ENCODE peak calls at places on chromosomes 2 and 18, in seven cellular contexts. One of them, this sample, is unnamed.

GRCh38 chr2:173962036-173962435 is 3.1 kb downstream of the SP3 start:
- DNase-seq in astrocyte: no peak
- DNase-seq in fibroblast of pulmonary artery: peak
- DNase-seq in choroid plexus epithelial cell: peak
- DNase-seq in vagina: no peak
- DNase-seq in cardiac fibroblast: peak
- DNase-seq in astrocyte of the cerebellum: no peak
- DNase-seq in this sample: no peak

GRCh38 chr2:217797661-217798069 is 205.1 kb downstream of the TNS1 start:
- DNase-seq in astrocyte: no peak
- DNase-seq in fibroblast of pulmonary artery: no peak
- DNase-seq in choroid plexus epithelial cell: no peak
- DNase-seq in vagina: peak
- DNase-seq in cardiac fibroblast: no peak
- DNase-seq in astrocyte of the cerebellum: no peak
- DNase-seq in this sample: peak

GRCh38 chr2:88003074-88003755 is 13.1 kb downstream of the RNU2-63P start:
- DNase-seq in astrocyte: peak
- DNase-seq in fibroblast of pulmonary artery: peak
- DNase-seq in choroid plexus epithelial cell: peak
- DNase-seq in vagina: peak
- DNase-seq in cardiac fibroblast: no peak
- DNase-seq in astrocyte of the cerebellum: no peak
- DNase-seq in this sample: no peak

GRCh38 chr2:202945-203344 is 60.9 kb downstream of the SH3YL1 start:
- DNase-seq in astrocyte: no peak
- DNase-seq in fibroblast of pulmonary artery: no peak
- DNase-seq in choroid plexus epithelial cell: no peak
- DNase-seq in vagina: no peak
- DNase-seq in cardiac fibroblast: no peak
- DNase-seq in astrocyte of the cerebellum: no peak
- DNase-seq in this sample: no peak

GRCh38 chr2:141055526-141055925 is 1075.3 kb downstream of the LRP1B start:
- DNase-seq in astrocyte: peak
- DNase-seq in fibroblast of pulmonary artery: peak
- DNase-seq in choroid plexus epithelial cell: peak
- DNase-seq in vagina: no peak
- DNase-seq in cardiac fibroblast: peak
- DNase-seq in astrocyte of the cerebellum: peak
- DNase-seq in this sample: peak

GRCh38 chr18:24982831-24983230 is 369.1 kb downstream of the ZNF521 start:
- DNase-seq in astrocyte: no peak
- DNase-seq in fibroblast of pulmonary artery: no peak
- DNase-seq in choroid plexus epithelial cell: no peak
- DNase-seq in vagina: no peak
- DNase-seq in cardiac fibroblast: no peak
- DNase-seq in astrocyte of the cerebellum: no peak
- DNase-seq in this sample: peak

GRCh38 chr2:27407798-27408491 is 1.4 kb downstream of the PPM1G start:
- DNase-seq in astrocyte: peak
- DNase-seq in fibroblast of pulmonary artery: peak
- DNase-seq in choroid plexus epithelial cell: peak
- DNase-seq in vagina: no peak
- DNase-seq in cardiac fibroblast: peak
- DNase-seq in astrocyte of the cerebellum: peak
- DNase-seq in this sample: peak

GRCh38 chr2:639703-640102 is 37.5 kb downstream of the TMEM18 start:
- DNase-seq in astrocyte: no peak
- DNase-seq in fibroblast of pulmonary artery: no peak
- DNase-seq in choroid plexus epithelial cell: no peak
- DNase-seq in vagina: peak
- DNase-seq in cardiac fibroblast: no peak
- DNase-seq in astrocyte of the cerebellum: no peak
- DNase-seq in this sample: no peak

GRCh38 chr2:60555794-60556161 is 2.3 kb upstream of the BCL11A start:
- DNase-seq in astrocyte: no peak
- DNase-seq in fibroblast of pulmonary artery: no peak
- DNase-seq in choroid plexus epithelial cell: no peak
- DNase-seq in vagina: no peak
- DNase-seq in cardiac fibroblast: no peak
- DNase-seq in astrocyte of the cerebellum: no peak
- DNase-seq in this sample: no peak

GRCh38 chr2:97011977-97012569 is 25.7 kb upstream of the FAM178B start:
- DNase-seq in astrocyte: peak
- DNase-seq in fibroblast of pulmonary artery: peak
- DNase-seq in choroid plexus epithelial cell: peak
- DNase-seq in vagina: no peak
- DNase-seq in cardiac fibroblast: peak
- DNase-seq in astrocyte of the cerebellum: peak
- DNase-seq in this sample: peak

GRCh38 chr2:220259656-220260055 is 632.2 kb downstream of the SLC4A3 start:
- DNase-seq in astrocyte: no peak
- DNase-seq in fibroblast of pulmonary artery: no peak
- DNase-seq in choroid plexus epithelial cell: no peak
- DNase-seq in vagina: no peak
- DNase-seq in cardiac fibroblast: no peak
- DNase-seq in astrocyte of the cerebellum: no peak
- DNase-seq in this sample: no peak

GRCh38 chr18:63454497-63454896 is 22.3 kb upstream of the SERPINB5 start:
- DNase-seq in astrocyte: no peak
- DNase-seq in fibroblast of pulmonary artery: no peak
- DNase-seq in choroid plexus epithelial cell: no peak
- DNase-seq in vagina: no peak
- DNase-seq in cardiac fibroblast: no peak
- DNase-seq in astrocyte of the cerebellum: no peak
- DNase-seq in this sample: no peak

GRCh38 chr2:11810237-11810977 is 64.0 kb downstream of the LPIN1 start:
- DNase-seq in astrocyte: no peak
- DNase-seq in fibroblast of pulmonary artery: no peak
- DNase-seq in choroid plexus epithelial cell: no peak
- DNase-seq in vagina: peak
- DNase-seq in cardiac fibroblast: no peak
- DNase-seq in astrocyte of the cerebellum: no peak
- DNase-seq in this sample: no peak

GRCh38 chr18:31607384-31607783 is 15.7 kb downstream of the TTR start:
- DNase-seq in astrocyte: no peak
- DNase-seq in fibroblast of pulmonary artery: no peak
- DNase-seq in choroid plexus epithelial cell: no peak
- DNase-seq in vagina: no peak
- DNase-seq in cardiac fibroblast: no peak
- DNase-seq in astrocyte of the cerebellum: no peak
- DNase-seq in this sample: no peak

GRCh38 chr2:239372835-239373234 is 28.0 kb downstream of the HDAC4 start:
- DNase-seq in astrocyte: no peak
- DNase-seq in fibroblast of pulmonary artery: no peak
- DNase-seq in choroid plexus epithelial cell: no peak
- DNase-seq in vagina: no peak
- DNase-seq in cardiac fibroblast: no peak
- DNase-seq in astrocyte of the cerebellum: no peak
- DNase-seq in this sample: no peak

GRCh38 chr2:3447789-3448317 is 68.4 kb downstream of the TRAPPC12 start:
- DNase-seq in astrocyte: no peak
- DNase-seq in fibroblast of pulmonary artery: no peak
- DNase-seq in choroid plexus epithelial cell: peak
- DNase-seq in vagina: no peak
- DNase-seq in cardiac fibroblast: peak
- DNase-seq in astrocyte of the cerebellum: no peak
- DNase-seq in this sample: no peak

GRCh38 chr2:26013668-26014067 is 20.2 kb upstream of the RAB10 start:
- DNase-seq in astrocyte: no peak
- DNase-seq in fibroblast of pulmonary artery: no peak
- DNase-seq in choroid plexus epithelial cell: no peak
- DNase-seq in vagina: no peak
- DNase-seq in cardiac fibroblast: no peak
- DNase-seq in astrocyte of the cerebellum: no peak
- DNase-seq in this sample: no peak

GRCh38 chr2:30684996-30685395 is 122.2 kb downstream of the CAPN13 start:
- DNase-seq in astrocyte: no peak
- DNase-seq in fibroblast of pulmonary artery: no peak
- DNase-seq in choroid plexus epithelial cell: no peak
- DNase-seq in vagina: no peak
- DNase-seq in cardiac fibroblast: no peak
- DNase-seq in astrocyte of the cerebellum: no peak
- DNase-seq in this sample: no peak

GRCh38 chr2:30684546-30684945 is 122.7 kb downstream of the CAPN13 start:
- DNase-seq in astrocyte: no peak
- DNase-seq in fibroblast of pulmonary artery: no peak
- DNase-seq in choroid plexus epithelial cell: no peak
- DNase-seq in vagina: no peak
- DNase-seq in cardiac fibroblast: no peak
- DNase-seq in astrocyte of the cerebellum: no peak
- DNase-seq in this sample: no peak

GRCh38 chr2:30686669-30687068 is 120.6 kb downstream of the CAPN13 start:
- DNase-seq in astrocyte: no peak
- DNase-seq in fibroblast of pulmonary artery: no peak
- DNase-seq in choroid plexus epithelial cell: no peak
- DNase-seq in vagina: no peak
- DNase-seq in cardiac fibroblast: no peak
- DNase-seq in astrocyte of the cerebellum: no peak
- DNase-seq in this sample: no peak

GRCh38 chr2:30684026-30684425 is 123.2 kb downstream of the CAPN13 start:
- DNase-seq in astrocyte: no peak
- DNase-seq in fibroblast of pulmonary artery: no peak
- DNase-seq in choroid plexus epithelial cell: no peak
- DNase-seq in vagina: no peak
- DNase-seq in cardiac fibroblast: no peak
- DNase-seq in astrocyte of the cerebellum: no peak
- DNase-seq in this sample: no peak

GRCh38 chr2:30686000-30686399 is 121.2 kb downstream of the CAPN13 start:
- DNase-seq in astrocyte: no peak
- DNase-seq in fibroblast of pulmonary artery: no peak
- DNase-seq in choroid plexus epithelial cell: no peak
- DNase-seq in vagina: no peak
- DNase-seq in cardiac fibroblast: no peak
- DNase-seq in astrocyte of the cerebellum: no peak
- DNase-seq in this sample: no peak
- TF ChIP-seq CTCF in astrocyte: no peak
- TF ChIP-seq CTCF in fibroblast of pulmonary artery: peak
- TF ChIP-seq CTCF in choroid plexus epithelial cell: peak
- TF ChIP-seq CTCF in vagina: no peak
- TF ChIP-seq CTCF in cardiac fibroblast: peak
- TF ChIP-seq CTCF in astrocyte of the cerebellum: no peak
- TF ChIP-seq CTCF in this sample: peak

GRCh38 chr2:113823729-113824595 is 65.9 kb upstream of the ACTR3 start:
- DNase-seq in astrocyte: no peak
- DNase-seq in fibroblast of pulmonary artery: no peak
- DNase-seq in choroid plexus epithelial cell: no peak
- DNase-seq in vagina: no peak
- DNase-seq in cardiac fibroblast: no peak
- DNase-seq in astrocyte of the cerebellum: no peak
- DNase-seq in this sample: no peak

GRCh38 chr2:113822087-113822805 is 65.8 kb upstream of the SLC35F5 start:
- DNase-seq in astrocyte: no peak
- DNase-seq in fibroblast of pulmonary artery: no peak
- DNase-seq in choroid plexus epithelial cell: no peak
- DNase-seq in vagina: no peak
- DNase-seq in cardiac fibroblast: no peak
- DNase-seq in astrocyte of the cerebellum: no peak
- DNase-seq in this sample: peak

GRCh38 chr2:113818382-113818951 is 62.0 kb upstream of the SLC35F5 start:
- DNase-seq in astrocyte: peak
- DNase-seq in fibroblast of pulmonary artery: peak
- DNase-seq in choroid plexus epithelial cell: peak
- DNase-seq in vagina: no peak
- DNase-seq in cardiac fibroblast: peak
- DNase-seq in astrocyte of the cerebellum: peak
- DNase-seq in this sample: peak
- H3K4me3 ChIP-seq in astrocyte: no peak
- H3K4me3 ChIP-seq in fibroblast of pulmonary artery: peak
- H3K4me3 ChIP-seq in choroid plexus epithelial cell: peak
- H3K4me3 ChIP-seq in vagina: no peak
- H3K4me3 ChIP-seq in cardiac fibroblast: no peak
- H3K4me3 ChIP-seq in astrocyte of the cerebellum: peak
- H3K4me3 ChIP-seq in this sample: no peak

DNA sequence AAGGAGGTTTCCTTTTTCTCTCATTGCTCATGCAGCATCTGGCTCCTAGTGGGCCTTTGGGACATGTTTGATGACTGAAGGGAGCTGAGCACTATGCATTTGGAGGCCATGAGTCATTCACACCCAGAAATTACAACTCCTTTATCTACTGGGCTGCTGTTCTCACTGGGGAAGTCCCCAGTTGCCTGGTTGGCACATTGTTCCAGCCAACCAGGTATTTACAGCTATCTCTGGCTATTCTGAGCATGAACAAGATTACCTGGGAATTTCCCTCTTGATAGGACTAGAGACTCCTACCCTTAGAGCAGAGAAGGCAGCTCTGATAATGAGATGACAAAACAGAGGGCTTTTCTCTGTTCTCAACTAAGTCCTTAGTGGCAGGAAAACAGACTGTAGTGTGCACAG is 206.5 kb downstream of the SETBP1 start:
- DNase-seq in astrocyte: peak
- DNase-seq in fibroblast of pulmonary artery: peak
- DNase-seq in choroid plexus epithelial cell: peak
- DNase-seq in vagina: no peak
- DNase-seq in cardiac fibroblast: peak
- DNase-seq in astrocyte of the cerebellum: no peak
- DNase-seq in this sample: peak
- TF ChIP-seq CTCF in astrocyte: no peak
- TF ChIP-seq CTCF in fibroblast of pulmonary artery: no peak
- TF ChIP-seq CTCF in choroid plexus epithelial cell: peak
- TF ChIP-seq CTCF in vagina: no peak
- TF ChIP-seq CTCF in cardiac fibroblast: no peak
- TF ChIP-seq CTCF in astrocyte of the cerebellum: no peak
- TF ChIP-seq CTCF in this sample: no peak

GRCh38 chr18:8706981-8707940 is 1.9 kb downstream of the MTCL1 start:
- DNase-seq in astrocyte: peak
- DNase-seq in fibroblast of pulmonary artery: peak
- DNase-seq in choroid plexus epithelial cell: peak
- DNase-seq in vagina: no peak
- DNase-seq in cardiac fibroblast: peak
- DNase-seq in astrocyte of the cerebellum: no peak
- DNase-seq in this sample: peak
- H3K4me3 ChIP-seq in astrocyte: peak
- H3K4me3 ChIP-seq in fibroblast of pulmonary artery: peak
- H3K4me3 ChIP-seq in choroid plexus epithelial cell: peak
- H3K4me3 ChIP-seq in vagina: peak
- H3K4me3 ChIP-seq in cardiac fibroblast: peak
- H3K4me3 ChIP-seq in astrocyte of the cerebellum: peak
- H3K4me3 ChIP-seq in this sample: peak

GRCh38 chr2:225064362-225064761 is 22.1 kb upstream of the DOCK10 start:
- DNase-seq in astrocyte: no peak
- DNase-seq in fibroblast of pulmonary artery: no peak
- DNase-seq in choroid plexus epithelial cell: no peak
- DNase-seq in vagina: no peak
- DNase-seq in cardiac fibroblast: no peak
- DNase-seq in astrocyte of the cerebellum: no peak
- DNase-seq in this sample: no peak
- TF ChIP-seq CTCF in astrocyte: no peak
- TF ChIP-seq CTCF in fibroblast of pulmonary artery: no peak
- TF ChIP-seq CTCF in choroid plexus epithelial cell: no peak
- TF ChIP-seq CTCF in vagina: no peak
- TF ChIP-seq CTCF in cardiac fibroblast: no peak
- TF ChIP-seq CTCF in astrocyte of the cerebellum: no peak
- TF ChIP-seq CTCF in this sample: no peak